ENCODE peak calls at places on chromosome 3, in four cellular contexts. H is SK-MEL-5, Q is amygdala, D is T-cell. P is an unnamed sample.

GRCh38 chr3:15796331-15796730 is 1.4 kb downstream of the ANKRD28 start:
- DNase-seq in H (no peak), Q (no peak), D (no peak), P (no peak)

GRCh38 chr3:48118322-48118721 is 69.9 kb downstream of the CDC25A start:
- DNase-seq in H (no peak), Q (no peak), D (no peak), P (no peak)

GRCh38 chr3:43212914-43213611 is 73.3 kb upstream of the SNRK start:
- DNase-seq in H (no peak), Q (no peak), D (no peak), P (no peak)

GRCh38 chr3:99972380-99973104 is 141.8 kb downstream of the FILIP1L start:
- DNase-seq in H (no peak), Q (no peak), D (no peak), P (no peak)

GRCh38 chr3:44721231-44722102 is 8.0 kb upstream of the ZNF501 start:
- DNase-seq in H (no peak), Q (no peak), D (no peak), P (no peak)

GRCh38 chr3:127442551-127442950 is 148.0 kb downstream of the TPRA1 start:
- DNase-seq in H (no peak), Q (no peak), D (no peak), P (no peak)

GRCh38 chr3:113264249-113264648 is 52.9 kb downstream of the BOC start:
- DNase-seq in H (no peak), Q (no peak), D (no peak), P (no peak)

GRCh38 chr3:120033594-120033993 is 60.7 kb downstream of the GSK3B start:
- DNase-seq in H (no peak), Q (no peak), D (no peak), P (no peak)

GRCh38 chr3:114874447-114874846 is 272.6 kb downstream of the ZBTB20 start:
- DNase-seq in H (no peak), Q (no peak), D (no peak), P (no peak)

GRCh38 chr3:133472242-133472641 is 72.4 kb downstream of the BFSP2 start:
- DNase-seq in H (no peak), Q (no peak), D (no peak), P (no peak)

GRCh38 chr3:65524544-65525070 is 514.1 kb downstream of the MAGI1 start:
- DNase-seq in H (no peak), Q (no peak), D (no peak), P (no peak)